ENCODE peak calls at places on chromosomes 11 and 22, in seven cellular contexts. One of them, this sample, is unnamed.

GRCh38 chr22:49433717-49434611 is 393.7 kb downstream of the BRD1 start:
- DNase-seq in NCI-H510A treated with DMSO at 0.1 percent for 48 hours: no peak
- DNase-seq in ecto neural progenitor cell: no peak
- DNase-seq in iris pigment epithelial cell: no peak
- DNase-seq in T-helper 17 cell: no peak
- DNase-seq in amygdala: no peak
- DNase-seq in HAP-1: no peak
- DNase-seq in this sample: peak; percentile 85

GRCh38 chr22:27284314-27284713 is 517.2 kb downstream of the MN1 start:
- DNase-seq in ecto neural progenitor cell: no peak
- DNase-seq in amygdala: no peak
- DNase-seq in HAP-1: no peak
- DNase-seq in T-helper 17 cell: no peak
- DNase-seq in NCI-H510A treated with DMSO at 0.1 percent for 48 hours: no peak
- DNase-seq in iris pigment epithelial cell: no peak
- DNase-seq in this sample: no peak

GRCh38 chr11:72423840-72424239 is 10.5 kb downstream of the CLPB start:
- DNase-seq in NCI-H510A treated with DMSO at 0.1 percent for 48 hours: no peak
- DNase-seq in iris pigment epithelial cell: no peak
- DNase-seq in T-helper 17 cell: no peak
- DNase-seq in ecto neural progenitor cell: no peak
- DNase-seq in amygdala: no peak
- DNase-seq in HAP-1: no peak
- DNase-seq in this sample: no peak

GRCh38 chr11:108370990-108371389 is 96.3 kb downstream of the C11orf65 start:
- DNase-seq in T-helper 17 cell: no peak
- DNase-seq in ecto neural progenitor cell: no peak
- DNase-seq in NCI-H510A treated with DMSO at 0.1 percent for 48 hours: no peak
- DNase-seq in iris pigment epithelial cell: no peak
- DNase-seq in amygdala: no peak
- DNase-seq in HAP-1: no peak
- DNase-seq in this sample: no peak

GRCh38 chr11:5234390-5234834 is at the start of gene HBD:
- DNase-seq in iris pigment epithelial cell: peak; percentile 64
- DNase-seq in NCI-H510A treated with DMSO at 0.1 percent for 48 hours: no peak
- DNase-seq in T-helper 17 cell: no peak
- DNase-seq in amygdala: no peak
- DNase-seq in ecto neural progenitor cell: no peak
- DNase-seq in HAP-1: no peak
- DNase-seq in this sample: no peak

GRCh38 chr11:70503878-70504240 is 105.5 kb downstream of the CTTN start:
- DNase-seq in iris pigment epithelial cell: no peak
- DNase-seq in T-helper 17 cell: no peak
- DNase-seq in amygdala: no peak
- DNase-seq in NCI-H510A treated with DMSO at 0.1 percent for 48 hours: peak; percentile 93
- DNase-seq in ecto neural progenitor cell: no peak
- DNase-seq in HAP-1: peak; percentile 48
- DNase-seq in this sample: no peak

GRCh38 chr11:10984742-10985141 is 126.9 kb upstream of the ZBED5 start:
- DNase-seq in ecto neural progenitor cell: no peak
- DNase-seq in iris pigment epithelial cell: no peak
- DNase-seq in HAP-1: no peak
- DNase-seq in NCI-H510A treated with DMSO at 0.1 percent for 48 hours: no peak
- DNase-seq in T-helper 17 cell: no peak
- DNase-seq in amygdala: no peak
- DNase-seq in this sample: no peak

GRCh38 chr11:70616317-70616716 is 218.0 kb downstream of the CTTN start:
- DNase-seq in T-helper 17 cell: no peak
- DNase-seq in iris pigment epithelial cell: no peak
- DNase-seq in amygdala: no peak
- DNase-seq in HAP-1: no peak
- DNase-seq in ecto neural progenitor cell: no peak
- DNase-seq in NCI-H510A treated with DMSO at 0.1 percent for 48 hours: no peak
- DNase-seq in this sample: no peak

GRCh38 chr11:76785513-76785912 is 2.4 kb downstream of the TSKU start:
- DNase-seq in NCI-H510A treated with DMSO at 0.1 percent for 48 hours: no peak
- DNase-seq in amygdala: no peak
- DNase-seq in HAP-1: peak; percentile 61
- DNase-seq in T-helper 17 cell: no peak
- DNase-seq in iris pigment epithelial cell: no peak
- DNase-seq in ecto neural progenitor cell: no peak
- DNase-seq in this sample: no peak

GRCh38 chr11:27011560-27012253 is 17.8 kb downstream of the FIBIN start:
- DNase-seq in NCI-H510A treated with DMSO at 0.1 percent for 48 hours: no peak
- DNase-seq in ecto neural progenitor cell: no peak
- DNase-seq in amygdala: no peak
- DNase-seq in HAP-1: no peak
- DNase-seq in T-helper 17 cell: no peak
- DNase-seq in iris pigment epithelial cell: peak; percentile 19
- DNase-seq in this sample: no peak

GRCh38 chr11:6755303-6755952 is 16.3 kb downstream of the OR2AG2 start:
- DNase-seq in HAP-1: peak; percentile 50
- DNase-seq in amygdala: no peak
- DNase-seq in NCI-H510A treated with DMSO at 0.1 percent for 48 hours: peak; percentile 10
- DNase-seq in T-helper 17 cell: peak; percentile 33
- DNase-seq in iris pigment epithelial cell: peak; percentile 30
- DNase-seq in ecto neural progenitor cell: peak; percentile 52
- DNase-seq in this sample: no peak

GRCh38 chr11:3111919-3112690 is 53.0 kb downstream of the OSBPL5 start:
- DNase-seq in ecto neural progenitor cell: peak; percentile 10
- DNase-seq in amygdala: no peak
- DNase-seq in iris pigment epithelial cell: peak; percentile 61
- DNase-seq in HAP-1: no peak
- DNase-seq in NCI-H510A treated with DMSO at 0.1 percent for 48 hours: no peak
- DNase-seq in T-helper 17 cell: no peak
- DNase-seq in this sample: no peak

GRCh38 chr11:72235351-72236057 is 8.5 kb downstream of the PHOX2A start:
- DNase-seq in NCI-H510A treated with DMSO at 0.1 percent for 48 hours: no peak
- DNase-seq in iris pigment epithelial cell: no peak
- DNase-seq in T-helper 17 cell: no peak
- DNase-seq in HAP-1: no peak
- DNase-seq in ecto neural progenitor cell: peak; percentile 25
- DNase-seq in amygdala: no peak
- DNase-seq in this sample: no peak

GRCh38 chr11:18352581-18352980 is 30.2 kb downstream of the GTF2H1 start:
- DNase-seq in ecto neural progenitor cell: no peak
- DNase-seq in HAP-1: no peak
- DNase-seq in iris pigment epithelial cell: peak; percentile 42
- DNase-seq in T-helper 17 cell: no peak
- DNase-seq in NCI-H510A treated with DMSO at 0.1 percent for 48 hours: no peak
- DNase-seq in amygdala: no peak
- DNase-seq in this sample: no peak

GRCh38 chr22:40953446-40953845 is 2.3 kb downstream of the RBX1 start:
- DNase-seq in NCI-H510A treated with DMSO at 0.1 percent for 48 hours: no peak
- DNase-seq in ecto neural progenitor cell: no peak
- DNase-seq in T-helper 17 cell: no peak
- DNase-seq in amygdala: no peak
- DNase-seq in HAP-1: no peak
- DNase-seq in iris pigment epithelial cell: peak; percentile 16
- DNase-seq in this sample: no peak

GRCh38 chr11:36540998-36541397 is 26.8 kb upstream of the RAG1 start:
- DNase-seq in T-helper 17 cell: no peak
- DNase-seq in NCI-H510A treated with DMSO at 0.1 percent for 48 hours: peak; percentile 16
- DNase-seq in HAP-1: peak; percentile 48
- DNase-seq in ecto neural progenitor cell: no peak
- DNase-seq in iris pigment epithelial cell: peak; percentile 67
- DNase-seq in amygdala: no peak
- DNase-seq in this sample: no peak

GRCh38 chr11:17498058-17498457 is 21.4 kb upstream of the ABCC8 start:
- DNase-seq in amygdala: no peak
- DNase-seq in ecto neural progenitor cell: no peak
- DNase-seq in NCI-H510A treated with DMSO at 0.1 percent for 48 hours: peak; percentile 61
- DNase-seq in iris pigment epithelial cell: no peak
- DNase-seq in HAP-1: no peak
- DNase-seq in T-helper 17 cell: no peak
- DNase-seq in this sample: no peak

GRCh38 chr22:41301085-41302015 is at the start of gene ZC3H7B:
- DNase-seq in T-helper 17 cell: peak; percentile 82
- DNase-seq in NCI-H510A treated with DMSO at 0.1 percent for 48 hours: peak; percentile 51
- DNase-seq in amygdala: peak; percentile 66
- DNase-seq in ecto neural progenitor cell: peak; percentile 86
- DNase-seq in iris pigment epithelial cell: peak; percentile 85
- DNase-seq in HAP-1: peak; percentile 86
- DNase-seq in this sample: no peak

GRCh38 chr11:90134420-90135003 is at the start of gene NAALAD2:
- DNase-seq in T-helper 17 cell: no peak
- DNase-seq in amygdala: peak; percentile 70
- DNase-seq in iris pigment epithelial cell: peak; percentile 46
- DNase-seq in NCI-H510A treated with DMSO at 0.1 percent for 48 hours: no peak
- DNase-seq in HAP-1: peak; percentile 90
- DNase-seq in ecto neural progenitor cell: peak; percentile 83
- DNase-seq in this sample: no peak

GRCh38 chr11:74731301-74732094 is at the start of gene CHRDL2:
- DNase-seq in NCI-H510A treated with DMSO at 0.1 percent for 48 hours: no peak
- DNase-seq in ecto neural progenitor cell: peak; percentile 66
- DNase-seq in iris pigment epithelial cell: peak; percentile 52
- DNase-seq in HAP-1: no peak
- DNase-seq in T-helper 17 cell: no peak
- DNase-seq in amygdala: no peak
- DNase-seq in this sample: no peak

GRCh38 chr11:86696004-86696403 is 23.6 kb upstream of the ME3 start:
- DNase-seq in NCI-H510A treated with DMSO at 0.1 percent for 48 hours: no peak
- DNase-seq in iris pigment epithelial cell: peak; percentile 97
- DNase-seq in amygdala: no peak
- DNase-seq in T-helper 17 cell: no peak
- DNase-seq in ecto neural progenitor cell: no peak
- DNase-seq in HAP-1: no peak
- DNase-seq in this sample: no peak

GRCh38 chr11:45872513-45873356 is 12.7 kb upstream of the MAPK8IP1 start:
- DNase-seq in amygdala: peak; percentile 30
- DNase-seq in HAP-1: peak; percentile 76
- DNase-seq in T-helper 17 cell: no peak
- DNase-seq in ecto neural progenitor cell: peak; percentile 81
- DNase-seq in NCI-H510A treated with DMSO at 0.1 percent for 48 hours: peak; percentile 14
- DNase-seq in iris pigment epithelial cell: peak; percentile 83
- DNase-seq in this sample: no peak

GRCh38 chr11:109788969-109789490 is 304.2 kb upstream of the ZC3H12C start:
- DNase-seq in iris pigment epithelial cell: no peak
- DNase-seq in ecto neural progenitor cell: no peak
- DNase-seq in amygdala: no peak
- DNase-seq in HAP-1: no peak
- DNase-seq in T-helper 17 cell: no peak
- DNase-seq in NCI-H510A treated with DMSO at 0.1 percent for 48 hours: no peak
- DNase-seq in this sample: no peak

This sample was measured in vagina.